ENCODE peak calls at places on chromosomes 4 and X, in eight cellular contexts. One of them, this sample, is unnamed.

GRCh38 chrX:105567046-105567445 is 255.3 kb upstream of the NRK start:
- DNase-seq in H9: no peak
- DNase-seq in OCI-LY7: no peak
- DNase-seq in IMR-90: no peak
- DNase-seq in astrocyte: no peak
- DNase-seq in Karpas-422: no peak
- DNase-seq in GM23338: no peak
- DNase-seq in HCT116: no peak
- DNase-seq in this sample: no peak

GRCh38 chr4:26557164-26557563 is 26.7 kb upstream of the TBC1D19 start:
- DNase-seq in GM23338: no peak
- DNase-seq in IMR-90: peak
- DNase-seq in Karpas-422: no peak
- DNase-seq in OCI-LY7: no peak
- DNase-seq in astrocyte: peak
- DNase-seq in H9: no peak
- DNase-seq in HCT116: no peak
- DNase-seq in this sample: peak

GRCh38 chr4:140469806-140470733 is 28.0 kb downstream of the MGAT4D start:
- DNase-seq in astrocyte: no peak
- DNase-seq in GM23338: peak
- DNase-seq in IMR-90: no peak
- DNase-seq in HCT116: no peak
- DNase-seq in H9: peak
- DNase-seq in Karpas-422: no peak
- DNase-seq in OCI-LY7: no peak
- DNase-seq in this sample: no peak

GRCh38 chr4:114272226-114272625 is 292.8 kb upstream of the ARSJ start:
- DNase-seq in GM23338: no peak
- DNase-seq in IMR-90: peak
- DNase-seq in OCI-LY7: no peak
- DNase-seq in H9: no peak
- DNase-seq in HCT116: peak
- DNase-seq in astrocyte: peak
- DNase-seq in Karpas-422: no peak
- DNase-seq in this sample: peak

GRCh38 chrX:130296743-130297142 is 28.0 kb upstream of the ZNF280C start:
- DNase-seq in GM23338: no peak
- DNase-seq in H9: no peak
- DNase-seq in astrocyte: no peak
- DNase-seq in OCI-LY7: no peak
- DNase-seq in HCT116: no peak
- DNase-seq in IMR-90: peak
- DNase-seq in Karpas-422: no peak
- DNase-seq in this sample: peak

GRCh38 chr4:39025552-39026085 is 6.6 kb downstream of the TMEM156 start:
- DNase-seq in OCI-LY7: peak
- DNase-seq in HCT116: no peak
- DNase-seq in IMR-90: peak
- DNase-seq in H9: no peak
- DNase-seq in GM23338: no peak
- DNase-seq in astrocyte: peak
- DNase-seq in Karpas-422: no peak
- DNase-seq in this sample: no peak

GRCh38 chr4:23614284-23614892 is 275.5 kb downstream of the PPARGC1A start:
- DNase-seq in OCI-LY7: peak
- DNase-seq in GM23338: peak
- DNase-seq in IMR-90: peak
- DNase-seq in Karpas-422: peak
- DNase-seq in H9: peak
- DNase-seq in HCT116: no peak
- DNase-seq in astrocyte: peak
- DNase-seq in this sample: peak

GRCh38 chr4:98993419-98994071 is 2.0 kb upstream of the METAP1 start:
- DNase-seq in astrocyte: no peak
- DNase-seq in HCT116: no peak
- DNase-seq in Karpas-422: no peak
- DNase-seq in GM23338: no peak
- DNase-seq in OCI-LY7: no peak
- DNase-seq in IMR-90: no peak
- DNase-seq in H9: no peak
- DNase-seq in this sample: no peak

GRCh38 chr4:83504544-83504943 is 19.6 kb upstream of the ABRAXAS1 start:
- DNase-seq in OCI-LY7: no peak
- DNase-seq in astrocyte: no peak
- DNase-seq in HCT116: no peak
- DNase-seq in GM23338: no peak
- DNase-seq in Karpas-422: no peak
- DNase-seq in IMR-90: no peak
- DNase-seq in H9: no peak
- DNase-seq in this sample: no peak

GRCh38 chr4:167868163-167868562 is 224.2 kb upstream of the ANXA10 start:
- DNase-seq in H9: no peak
- DNase-seq in OCI-LY7: no peak
- DNase-seq in IMR-90: peak
- DNase-seq in GM23338: no peak
- DNase-seq in HCT116: no peak
- DNase-seq in astrocyte: peak
- DNase-seq in Karpas-422: no peak
- DNase-seq in this sample: peak

GRCh38 chrX:48966796-48967579 is 4.7 kb downstream of the KCND1 start:
- DNase-seq in astrocyte: peak
- DNase-seq in H9: no peak
- DNase-seq in GM23338: no peak
- DNase-seq in OCI-LY7: no peak
- DNase-seq in IMR-90: peak
- DNase-seq in HCT116: no peak
- DNase-seq in Karpas-422: no peak
- DNase-seq in this sample: peak

GRCh38 chrX:68647156-68647957 is at the start of gene STARD8:
- DNase-seq in IMR-90: peak
- DNase-seq in Karpas-422: no peak
- DNase-seq in OCI-LY7: no peak
- DNase-seq in HCT116: peak
- DNase-seq in GM23338: peak
- DNase-seq in H9: peak
- DNase-seq in astrocyte: peak
- DNase-seq in this sample: peak

GRCh38 chrX:40012800-40013682 is 84.7 kb downstream of the BCOR start:
- DNase-seq in H9: peak
- DNase-seq in astrocyte: peak
- DNase-seq in OCI-LY7: peak
- DNase-seq in HCT116: no peak
- DNase-seq in GM23338: peak
- DNase-seq in Karpas-422: no peak
- DNase-seq in IMR-90: peak
- DNase-seq in this sample: peak

GRCh38 chr4:40363945-40364344 is 28.8 kb downstream of the CHRNA9 start:
- DNase-seq in Karpas-422: no peak
- DNase-seq in GM23338: no peak
- DNase-seq in astrocyte: no peak
- DNase-seq in H9: no peak
- DNase-seq in IMR-90: no peak
- DNase-seq in OCI-LY7: no peak
- DNase-seq in HCT116: no peak
- DNase-seq in this sample: no peak

DNA sequence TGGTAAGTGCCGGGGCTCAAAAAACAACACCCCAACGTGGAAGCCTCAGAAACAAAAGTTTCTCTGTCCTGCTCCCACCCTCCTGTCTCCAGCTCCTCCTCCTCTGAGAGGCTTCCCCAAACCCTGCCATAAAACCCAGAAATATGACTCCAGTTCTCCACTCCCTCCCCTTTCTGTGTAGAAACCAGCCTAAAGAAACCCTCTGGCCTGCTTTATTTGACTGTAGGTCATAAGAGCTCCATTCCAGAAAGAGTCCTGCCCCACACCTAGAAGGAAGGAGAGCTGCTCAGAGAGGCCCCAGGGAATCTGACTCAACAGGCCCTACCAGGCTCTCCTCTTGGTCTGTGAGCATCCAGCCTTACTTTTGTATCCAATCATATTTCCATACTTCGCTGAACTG is 872 bp upstream of the S100P start:
- DNase-seq in Karpas-422: no peak
- DNase-seq in GM23338: no peak
- DNase-seq in astrocyte: no peak
- DNase-seq in H9: no peak
- DNase-seq in HCT116: no peak
- DNase-seq in OCI-LY7: no peak
- DNase-seq in IMR-90: peak
- DNase-seq in this sample: no peak
- H2AFZ ChIP-seq in Karpas-422: no peak
- H2AFZ ChIP-seq in GM23338: no peak
- H2AFZ ChIP-seq in astrocyte: no peak
- H2AFZ ChIP-seq in H9: no peak
- H2AFZ ChIP-seq in HCT116: no peak
- H2AFZ ChIP-seq in OCI-LY7: no peak
- H2AFZ ChIP-seq in IMR-90: no peak
- H2AFZ ChIP-seq in this sample: no peak

GRCh38 chr4:161926033-161926828 is 237.6 kb downstream of the FSTL5 start:
- DNase-seq in IMR-90: no peak
- DNase-seq in GM23338: no peak
- DNase-seq in astrocyte: peak
- DNase-seq in H9: no peak
- DNase-seq in HCT116: no peak
- DNase-seq in Karpas-422: no peak
- DNase-seq in OCI-LY7: no peak
- DNase-seq in this sample: peak

GRCh38 chr4:161931089-161931488 is 232.7 kb downstream of the FSTL5 start:
- DNase-seq in HCT116: no peak
- DNase-seq in H9: no peak
- DNase-seq in GM23338: no peak
- DNase-seq in IMR-90: no peak
- DNase-seq in astrocyte: no peak
- DNase-seq in Karpas-422: no peak
- DNase-seq in OCI-LY7: no peak
- DNase-seq in this sample: no peak

DNA sequence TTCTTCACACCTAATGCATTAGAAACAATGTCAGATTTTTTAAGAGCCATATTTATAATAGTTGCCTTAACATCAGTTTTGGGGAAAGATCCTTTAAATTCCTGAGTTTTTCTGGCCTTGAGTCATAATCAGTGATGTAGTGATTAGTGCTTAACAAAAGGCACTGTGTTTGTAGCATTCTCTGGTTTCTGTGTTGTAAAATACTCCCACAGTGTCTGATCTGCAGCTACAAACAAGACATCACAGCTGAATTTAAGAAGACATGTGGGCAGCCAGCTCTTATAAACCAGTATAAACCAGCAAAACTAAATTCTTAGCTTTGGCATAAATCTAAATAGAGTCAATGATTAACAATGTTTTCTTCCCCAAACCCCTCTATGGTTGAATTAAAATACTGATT is 233.8 kb downstream of the FSTL5 start:
- DNase-seq in IMR-90: peak
- DNase-seq in GM23338: peak
- DNase-seq in HCT116: no peak
- DNase-seq in astrocyte: peak
- DNase-seq in Karpas-422: no peak
- DNase-seq in H9: no peak
- DNase-seq in OCI-LY7: no peak
- DNase-seq in this sample: peak
- H2AFZ ChIP-seq in IMR-90: no peak
- H2AFZ ChIP-seq in GM23338: no peak
- H2AFZ ChIP-seq in HCT116: peak
- H2AFZ ChIP-seq in astrocyte: peak
- H2AFZ ChIP-seq in Karpas-422: no peak
- H2AFZ ChIP-seq in H9: no peak
- H2AFZ ChIP-seq in OCI-LY7: no peak
- H2AFZ ChIP-seq in this sample: no peak

GRCh38 chr4:154490261-154490588 is 1.4 kb downstream of the DCHS2 start:
- DNase-seq in GM23338: peak
- DNase-seq in HCT116: no peak
- DNase-seq in OCI-LY7: no peak
- DNase-seq in H9: peak
- DNase-seq in astrocyte: no peak
- DNase-seq in IMR-90: no peak
- DNase-seq in Karpas-422: no peak
- DNase-seq in this sample: no peak

GRCh38 chr4:154491731-154492249 is at the start of gene DCHS2:
- DNase-seq in Karpas-422: no peak
- DNase-seq in astrocyte: no peak
- DNase-seq in OCI-LY7: no peak
- DNase-seq in H9: peak
- DNase-seq in IMR-90: no peak
- DNase-seq in HCT116: no peak
- DNase-seq in GM23338: peak
- DNase-seq in this sample: no peak

GRCh38 chr4:154491341-154491679 is 289 bp downstream of the DCHS2 start:
- DNase-seq in HCT116: no peak
- DNase-seq in GM23338: peak
- DNase-seq in OCI-LY7: no peak
- DNase-seq in Karpas-422: no peak
- DNase-seq in IMR-90: peak
- DNase-seq in astrocyte: peak
- DNase-seq in H9: no peak
- DNase-seq in this sample: peak

GRCh38 chr4:154490589-154491340 is 834 bp downstream of the DCHS2 start:
- DNase-seq in HCT116: no peak
- DNase-seq in IMR-90: no peak
- DNase-seq in H9: peak
- DNase-seq in Karpas-422: no peak
- DNase-seq in OCI-LY7: no peak
- DNase-seq in astrocyte: no peak
- DNase-seq in GM23338: peak
- DNase-seq in this sample: no peak

DNA sequence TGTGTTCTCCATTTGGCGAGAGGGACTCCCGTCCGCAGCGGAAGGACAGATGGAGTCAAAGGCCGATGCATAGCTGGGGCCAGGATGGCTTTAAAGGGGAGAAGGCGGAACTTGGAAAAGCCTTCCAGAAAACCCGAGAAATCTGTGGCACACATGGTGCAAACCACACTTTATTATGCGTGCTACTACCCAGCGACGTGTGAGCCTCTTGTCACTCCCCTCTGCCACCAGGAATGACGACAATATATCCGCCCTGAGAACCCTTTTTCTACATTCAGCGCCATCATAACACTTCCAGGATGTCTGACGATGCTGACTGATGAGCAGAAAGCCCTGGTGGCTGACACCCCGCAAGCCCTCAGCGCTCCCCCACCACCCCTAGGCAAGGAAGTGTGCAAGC is 689 bp upstream of the DCHS2 start:
- DNase-seq in HCT116: no peak
- DNase-seq in OCI-LY7: no peak
- DNase-seq in IMR-90: no peak
- DNase-seq in GM23338: peak
- DNase-seq in Karpas-422: no peak
- DNase-seq in astrocyte: no peak
- DNase-seq in H9: peak
- DNase-seq in this sample: no peak
- H2AFZ ChIP-seq in HCT116: no peak
- H2AFZ ChIP-seq in OCI-LY7: no peak
- H2AFZ ChIP-seq in IMR-90: no peak
- H2AFZ ChIP-seq in GM23338: peak
- H2AFZ ChIP-seq in Karpas-422: no peak
- H2AFZ ChIP-seq in astrocyte: peak
- H2AFZ ChIP-seq in H9: no peak
- H2AFZ ChIP-seq in this sample: no peak

DNA sequence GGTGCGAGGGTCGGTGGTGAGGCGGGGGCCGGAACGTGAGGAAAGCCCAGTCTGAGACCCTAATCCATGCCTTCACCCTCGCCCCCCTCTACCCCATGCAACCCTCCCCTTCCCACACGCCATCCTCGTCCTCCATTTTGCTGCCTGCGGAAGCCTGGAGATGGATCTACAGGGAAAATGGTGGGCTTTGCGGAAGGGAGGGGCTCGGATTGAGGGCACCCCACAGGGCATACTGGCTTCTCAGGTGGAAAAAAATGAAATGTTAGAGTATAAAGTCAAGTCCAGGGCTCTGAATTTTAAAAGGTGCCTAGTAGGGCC is 819 bp downstream of the BEX4 start:
- DNase-seq in GM23338: no peak
- DNase-seq in H9: no peak
- DNase-seq in Karpas-422: no peak
- DNase-seq in astrocyte: no peak
- DNase-seq in IMR-90: no peak
- DNase-seq in OCI-LY7: no peak
- DNase-seq in HCT116: no peak
- DNase-seq in this sample: peak
- H2AFZ ChIP-seq in GM23338: no peak
- H2AFZ ChIP-seq in H9: no peak
- H2AFZ ChIP-seq in Karpas-422: no peak
- H2AFZ ChIP-seq in astrocyte: peak
- H2AFZ ChIP-seq in IMR-90: peak
- H2AFZ ChIP-seq in OCI-LY7: no peak
- H2AFZ ChIP-seq in HCT116: no peak
- H2AFZ ChIP-seq in this sample: no peak

This sample was measured in fibroblast of lung.